ENCODE peak calls at places on chromosomes 4 and X, in eight cellular contexts. One of them, this sample, is unnamed.

GRCh38 chr4:3729188-3729884 is 36.8 kb upstream of the ADRA2C start:
- DNase-seq in stimulated activated CD4-positive, alpha-beta T cell treated with anti-CD3 and anti-CD28 coated beads, Interleukin-2, amount 100 ng/mL, for 48 hours: no peak
- DNase-seq in non-pigmented ciliary epithelial cell: no peak
- DNase-seq in brain microvascular endothelial cell: no peak
- DNase-seq in activated T-helper 1 cell treated with Interleukin-2 at 50 U/mL for 16 hours: no peak
- DNase-seq in GM13976: no peak
- DNase-seq in left ventricle myocardium superior: no peak
- DNase-seq in Kasumi-1: no peak
- DNase-seq in this sample: peak

GRCh38 chr4:26368685-26369084 is 47.9 kb downstream of the RBPJ start:
- DNase-seq in non-pigmented ciliary epithelial cell: no peak
- DNase-seq in Kasumi-1: no peak
- DNase-seq in GM13976: no peak
- DNase-seq in left ventricle myocardium superior: no peak
- DNase-seq in activated T-helper 1 cell treated with Interleukin-2 at 50 U/mL for 16 hours: no peak
- DNase-seq in stimulated activated CD4-positive, alpha-beta T cell treated with anti-CD3 and anti-CD28 coated beads, Interleukin-2, amount 100 ng/mL, for 48 hours: no peak
- DNase-seq in brain microvascular endothelial cell: no peak
- DNase-seq in this sample: no peak

GRCh38 chrX:29254515-29254914 is 667.3 kb downstream of the IL1RAPL1 start:
- DNase-seq in activated T-helper 1 cell treated with Interleukin-2 at 50 U/mL for 16 hours: no peak
- DNase-seq in stimulated activated CD4-positive, alpha-beta T cell treated with anti-CD3 and anti-CD28 coated beads, Interleukin-2, amount 100 ng/mL, for 48 hours: no peak
- DNase-seq in Kasumi-1: no peak
- DNase-seq in left ventricle myocardium superior: no peak
- DNase-seq in GM13976: no peak
- DNase-seq in brain microvascular endothelial cell: no peak
- DNase-seq in non-pigmented ciliary epithelial cell: no peak
- DNase-seq in this sample: no peak

GRCh38 chr4:70688795-70689231 is 481 bp downstream of the UTP3 start:
- DNase-seq in non-pigmented ciliary epithelial cell: no peak
- DNase-seq in Kasumi-1: peak
- DNase-seq in brain microvascular endothelial cell: no peak
- DNase-seq in stimulated activated CD4-positive, alpha-beta T cell treated with anti-CD3 and anti-CD28 coated beads, Interleukin-2, amount 100 ng/mL, for 48 hours: no peak
- DNase-seq in GM13976: no peak
- DNase-seq in left ventricle myocardium superior: no peak
- DNase-seq in activated T-helper 1 cell treated with Interleukin-2 at 50 U/mL for 16 hours: no peak
- DNase-seq in this sample: no peak

GRCh38 chr4:148299337-148299736 is 142.9 kb downstream of the NR3C2 start:
- DNase-seq in Kasumi-1: no peak
- DNase-seq in left ventricle myocardium superior: peak
- DNase-seq in GM13976: no peak
- DNase-seq in activated T-helper 1 cell treated with Interleukin-2 at 50 U/mL for 16 hours: no peak
- DNase-seq in stimulated activated CD4-positive, alpha-beta T cell treated with anti-CD3 and anti-CD28 coated beads, Interleukin-2, amount 100 ng/mL, for 48 hours: no peak
- DNase-seq in brain microvascular endothelial cell: no peak
- DNase-seq in non-pigmented ciliary epithelial cell: no peak
- DNase-seq in this sample: no peak

GRCh38 chrX:121151293-121151692 is 103.9 kb downstream of the GLUD2 start:
- DNase-seq in stimulated activated CD4-positive, alpha-beta T cell treated with anti-CD3 and anti-CD28 coated beads, Interleukin-2, amount 100 ng/mL, for 48 hours: no peak
- DNase-seq in activated T-helper 1 cell treated with Interleukin-2 at 50 U/mL for 16 hours: no peak
- DNase-seq in brain microvascular endothelial cell: no peak
- DNase-seq in non-pigmented ciliary epithelial cell: no peak
- DNase-seq in left ventricle myocardium superior: no peak
- DNase-seq in Kasumi-1: peak
- DNase-seq in GM13976: no peak
- DNase-seq in this sample: peak

GRCh38 chr4:185203380-185204237 is at the start of gene CFAP97:
- DNase-seq in Kasumi-1: peak
- DNase-seq in brain microvascular endothelial cell: peak
- DNase-seq in stimulated activated CD4-positive, alpha-beta T cell treated with anti-CD3 and anti-CD28 coated beads, Interleukin-2, amount 100 ng/mL, for 48 hours: peak
- DNase-seq in GM13976: peak
- DNase-seq in non-pigmented ciliary epithelial cell: peak
- DNase-seq in left ventricle myocardium superior: peak
- DNase-seq in activated T-helper 1 cell treated with Interleukin-2 at 50 U/mL for 16 hours: peak
- DNase-seq in this sample: peak

GRCh38 chrX:119343856-119344255 is 55.3 kb upstream of the SLC25A43 start:
- DNase-seq in brain microvascular endothelial cell: no peak
- DNase-seq in activated T-helper 1 cell treated with Interleukin-2 at 50 U/mL for 16 hours: no peak
- DNase-seq in left ventricle myocardium superior: no peak
- DNase-seq in Kasumi-1: no peak
- DNase-seq in non-pigmented ciliary epithelial cell: no peak
- DNase-seq in GM13976: no peak
- DNase-seq in stimulated activated CD4-positive, alpha-beta T cell treated with anti-CD3 and anti-CD28 coated beads, Interleukin-2, amount 100 ng/mL, for 48 hours: no peak
- DNase-seq in this sample: no peak

GRCh38 chrX:19867411-19867732 is 20.0 kb downstream of the SH3KBP1 start:
- DNase-seq in stimulated activated CD4-positive, alpha-beta T cell treated with anti-CD3 and anti-CD28 coated beads, Interleukin-2, amount 100 ng/mL, for 48 hours: no peak
- DNase-seq in brain microvascular endothelial cell: no peak
- DNase-seq in GM13976: no peak
- DNase-seq in activated T-helper 1 cell treated with Interleukin-2 at 50 U/mL for 16 hours: no peak
- DNase-seq in left ventricle myocardium superior: no peak
- DNase-seq in non-pigmented ciliary epithelial cell: no peak
- DNase-seq in Kasumi-1: no peak
- DNase-seq in this sample: no peak

GRCh38 chr4:26558166-26558895 is 25.6 kb upstream of the TBC1D19 start:
- DNase-seq in left ventricle myocardium superior: no peak
- DNase-seq in activated T-helper 1 cell treated with Interleukin-2 at 50 U/mL for 16 hours: no peak
- DNase-seq in Kasumi-1: no peak
- DNase-seq in stimulated activated CD4-positive, alpha-beta T cell treated with anti-CD3 and anti-CD28 coated beads, Interleukin-2, amount 100 ng/mL, for 48 hours: no peak
- DNase-seq in GM13976: no peak
- DNase-seq in non-pigmented ciliary epithelial cell: no peak
- DNase-seq in brain microvascular endothelial cell: no peak
- DNase-seq in this sample: no peak

GRCh38 chrX:150483576-150483975 is 84.8 kb upstream of the MTM1 start:
- DNase-seq in non-pigmented ciliary epithelial cell: no peak
- DNase-seq in activated T-helper 1 cell treated with Interleukin-2 at 50 U/mL for 16 hours: no peak
- DNase-seq in stimulated activated CD4-positive, alpha-beta T cell treated with anti-CD3 and anti-CD28 coated beads, Interleukin-2, amount 100 ng/mL, for 48 hours: no peak
- DNase-seq in brain microvascular endothelial cell: no peak
- DNase-seq in Kasumi-1: no peak
- DNase-seq in GM13976: no peak
- DNase-seq in left ventricle myocardium superior: no peak
- DNase-seq in this sample: no peak

GRCh38 chrX:15947648-15948317 is 93.2 kb upstream of the AP1S2 start:
- DNase-seq in activated T-helper 1 cell treated with Interleukin-2 at 50 U/mL for 16 hours: no peak
- DNase-seq in brain microvascular endothelial cell: peak
- DNase-seq in stimulated activated CD4-positive, alpha-beta T cell treated with anti-CD3 and anti-CD28 coated beads, Interleukin-2, amount 100 ng/mL, for 48 hours: no peak
- DNase-seq in left ventricle myocardium superior: no peak
- DNase-seq in Kasumi-1: no peak
- DNase-seq in GM13976: no peak
- DNase-seq in non-pigmented ciliary epithelial cell: peak
- DNase-seq in this sample: no peak

GRCh38 chrX:20267599-20267923 is 852 bp upstream of the RPS6KA3 start:
- DNase-seq in left ventricle myocardium superior: no peak
- DNase-seq in activated T-helper 1 cell treated with Interleukin-2 at 50 U/mL for 16 hours: no peak
- DNase-seq in brain microvascular endothelial cell: no peak
- DNase-seq in stimulated activated CD4-positive, alpha-beta T cell treated with anti-CD3 and anti-CD28 coated beads, Interleukin-2, amount 100 ng/mL, for 48 hours: no peak
- DNase-seq in GM13976: peak
- DNase-seq in Kasumi-1: no peak
- DNase-seq in non-pigmented ciliary epithelial cell: no peak
- DNase-seq in this sample: no peak

GRCh38 chr4:52290468-52290867 is 239.4 kb downstream of the SPATA18 start:
- DNase-seq in left ventricle myocardium superior: peak
- DNase-seq in activated T-helper 1 cell treated with Interleukin-2 at 50 U/mL for 16 hours: no peak
- DNase-seq in stimulated activated CD4-positive, alpha-beta T cell treated with anti-CD3 and anti-CD28 coated beads, Interleukin-2, amount 100 ng/mL, for 48 hours: no peak
- DNase-seq in GM13976: no peak
- DNase-seq in brain microvascular endothelial cell: no peak
- DNase-seq in Kasumi-1: no peak
- DNase-seq in non-pigmented ciliary epithelial cell: no peak
- DNase-seq in this sample: no peak

GRCh38 chr4:141036786-141037185 is 96.5 kb downstream of the RNF150 start:
- DNase-seq in left ventricle myocardium superior: no peak
- DNase-seq in stimulated activated CD4-positive, alpha-beta T cell treated with anti-CD3 and anti-CD28 coated beads, Interleukin-2, amount 100 ng/mL, for 48 hours: no peak
- DNase-seq in brain microvascular endothelial cell: no peak
- DNase-seq in Kasumi-1: no peak
- DNase-seq in GM13976: no peak
- DNase-seq in non-pigmented ciliary epithelial cell: no peak
- DNase-seq in activated T-helper 1 cell treated with Interleukin-2 at 50 U/mL for 16 hours: no peak
- DNase-seq in this sample: no peak

GRCh38 chr4:11397146-11397545 is 31.5 kb downstream of the HS3ST1 start:
- DNase-seq in Kasumi-1: no peak
- DNase-seq in brain microvascular endothelial cell: no peak
- DNase-seq in non-pigmented ciliary epithelial cell: no peak
- DNase-seq in left ventricle myocardium superior: no peak
- DNase-seq in GM13976: no peak
- DNase-seq in stimulated activated CD4-positive, alpha-beta T cell treated with anti-CD3 and anti-CD28 coated beads, Interleukin-2, amount 100 ng/mL, for 48 hours: no peak
- DNase-seq in activated T-helper 1 cell treated with Interleukin-2 at 50 U/mL for 16 hours: no peak
- DNase-seq in this sample: no peak

GRCh38 chr4:39970559-39971270 is 7.0 kb downstream of the PDS5A start:
- DNase-seq in left ventricle myocardium superior: no peak
- DNase-seq in GM13976: no peak
- DNase-seq in stimulated activated CD4-positive, alpha-beta T cell treated with anti-CD3 and anti-CD28 coated beads, Interleukin-2, amount 100 ng/mL, for 48 hours: no peak
- DNase-seq in activated T-helper 1 cell treated with Interleukin-2 at 50 U/mL for 16 hours: no peak
- DNase-seq in non-pigmented ciliary epithelial cell: no peak
- DNase-seq in Kasumi-1: peak
- DNase-seq in brain microvascular endothelial cell: no peak
- DNase-seq in this sample: peak

GRCh38 chr4:186628058-186628711 is 72.8 kb upstream of the MTNR1A start:
- DNase-seq in non-pigmented ciliary epithelial cell: no peak
- DNase-seq in brain microvascular endothelial cell: no peak
- DNase-seq in Kasumi-1: no peak
- DNase-seq in stimulated activated CD4-positive, alpha-beta T cell treated with anti-CD3 and anti-CD28 coated beads, Interleukin-2, amount 100 ng/mL, for 48 hours: no peak
- DNase-seq in left ventricle myocardium superior: no peak
- DNase-seq in activated T-helper 1 cell treated with Interleukin-2 at 50 U/mL for 16 hours: no peak
- DNase-seq in GM13976: no peak
- DNase-seq in this sample: no peak